ENCODE peak calls at places on chromosome 3, in four cellular contexts. X is fibroblast of the aortic adventitia, M is brain microvascular endothelial cell, H is fibroblast of lung. T is an unnamed sample.

GRCh38 chr3:40129510-40129909 is 180.0 kb upstream of the EIF1B start:
- DNase-seq in X (no peak), M (no peak), H (no peak), T (no peak)

GRCh38 chr3:113896930-113897329 is 50.9 kb upstream of the ZDHHC23 start:
- DNase-seq in X (no peak), M (no peak), H (no peak), T (no peak)

GRCh38 chr3:152395764-152396163 is 127.0 kb downstream of the MBNL1 start:
- DNase-seq in X (no peak), M (no peak), H (no peak), T (no peak)

GRCh38 chr3:99866167-99866810 is 48.6 kb downstream of the CMSS1 start:
- DNase-seq in X (peak), M (peak), H (peak), T (peak)

GRCh38 chr3:39990532-39990931 is 181.1 kb downstream of the MYRIP start:
- DNase-seq in X (peak), M (peak), H (peak), T (peak)

GRCh38 chr3:11236588-11237461 is 35.4 kb upstream of the ATG7 start:
- DNase-seq in X (peak), M (peak), H (peak), T (no peak)

GRCh38 chr3:30353711-30354467 is 252.5 kb upstream of the TGFBR2 start:
- DNase-seq in X (no peak), M (no peak), H (no peak), T (no peak)

GRCh38 chr3:97820780-97821179 is 1.0 kb upstream of the CRYBG3 start:
- DNase-seq in X (no peak), M (no peak), H (no peak), T (no peak)

GRCh38 chr3:80688814-80689213 is 921.0 kb upstream of the ROBO1 start:
- DNase-seq in X (peak), M (peak), H (peak), T (peak)

GRCh38 chr3:28109829-28110228 is 131.6 kb upstream of the CMC1 start:
- DNase-seq in X (peak), M (peak), H (no peak), T (no peak)

GRCh38 chr3:65669163-65669875 is 369.4 kb downstream of the MAGI1 start:
- DNase-seq in X (peak), M (peak), H (peak), T (peak)

GRCh38 chr3:30333143-30333542 is 273.3 kb upstream of the TGFBR2 start:
- DNase-seq in X (no peak), M (no peak), H (no peak), T (no peak)

GRCh38 chr3:49500408-49501257 is 30.6 kb downstream of the DAG1 start:
- DNase-seq in X (peak), M (peak), H (peak), T (peak)

GRCh38 chr3:50211930-50212329 is 6.9 kb downstream of the SLC38A3 start:
- DNase-seq in X (peak), M (no peak), H (no peak), T (no peak)

GRCh38 chr3:194808709-194809108 is 123.0 kb downstream of the FAM43A start:
- DNase-seq in X (peak), M (peak), H (no peak), T (no peak)

GRCh38 chr3:181862502-181862901 is 150.8 kb downstream of the SOX2 start:
- DNase-seq in X (no peak), M (no peak), H (no peak), T (no peak)

GRCh38 chr3:168051579-168052183 is 44.0 kb downstream of the GOLIM4 start:
- DNase-seq in X (peak), M (no peak), H (peak), T (no peak)

GRCh38 chr3:78025916-78026315 is 986.0 kb downstream of the ROBO2 start:
- DNase-seq in X (no peak), M (no peak), H (no peak), T (no peak)

GRCh38 chr3:25899352-25900101 is 109.6 kb downstream of the OXSM start:
- DNase-seq in X (no peak), M (no peak), H (no peak), T (no peak)

GRCh38 chr3:129211772-129212171 is 28.1 kb upstream of the CNBP start:
- DNase-seq in X (peak), M (peak), H (peak), T (no peak)

GRCh38 chr3:40745381-40746106 is 220.8 kb downstream of the ZNF621 start:
- DNase-seq in X (no peak), M (peak), H (no peak), T (no peak)

GRCh38 chr3:173823911-173824460 is 426.4 kb downstream of the NLGN1 start:
- DNase-seq in X (peak), M (no peak), H (no peak), T (no peak)

GRCh38 chr3:24272408-24272807 is 222.2 kb downstream of the THRB start:
- DNase-seq in X (no peak), M (no peak), H (no peak), T (no peak)

GRCh38 chr3:170355738-170356595 is 1.5 kb upstream of the SKIL start:
- DNase-seq in X (peak), M (peak), H (peak), T (no peak)

GRCh38 chr3:89851974-89852621 is 744.7 kb downstream of the EPHA3 start:
- DNase-seq in X (peak), M (peak), H (peak), T (peak)

GRCh38 chr3:188720215-188720614 is 451.6 kb upstream of the TPRG1 start:
- DNase-seq in X (peak), M (no peak), H (no peak), T (no peak)

GRCh38 chr3:136752046-136752326 is 192 bp downstream of the STAG1 start:
- DNase-seq in X (no peak), M (no peak), H (no peak), T (no peak)

GRCh38 chr3:177830411-177830849 is 633.1 kb upstream of the TBL1XR1 start:
- DNase-seq in X (peak), M (no peak), H (peak), T (peak)

GRCh38 chr3:66475386-66476020 is 25.3 kb downstream of the LRIG1 start:
- DNase-seq in X (no peak), M (no peak), H (no peak), T (no peak)

GRCh38 chr3:35814531-35814930 is 175.2 kb downstream of the ARPP21 start:
- DNase-seq in X (peak), M (no peak), H (no peak), T (no peak)

GRCh38 chr3:146117406-146118285 is 43.3 kb downstream of the PLOD2 start:
- DNase-seq in X (peak), M (peak), H (peak), T (peak)

T was measured in astrocyte of the cerebellum.